ENCODE peak calls at places on chromosomes 7 and 10, in nine cellular contexts. One of them, this sample, is unnamed.

GRCh38 chr7:23539494-23539907 is 7.7 kb upstream of the TRA2A start:
- DNase-seq in right cardiac atrium: no peak
- DNase-seq in transverse colon: no peak
- DNase-seq in lung: no peak
- DNase-seq in breast epithelium: no peak
- DNase-seq in esophagus muscularis mucosa: no peak
- DNase-seq in AG04450: no peak
- DNase-seq in ascending aorta: no peak
- DNase-seq in body of pancreas: no peak
- DNase-seq in this sample: no peak

GRCh38 chr7:6465862-6466261 is 18.1 kb upstream of the DAGLB start:
- DNase-seq in breast epithelium: no peak
- DNase-seq in right cardiac atrium: no peak
- DNase-seq in lung: no peak
- DNase-seq in AG04450: no peak
- DNase-seq in transverse colon: no peak
- DNase-seq in esophagus muscularis mucosa: no peak
- DNase-seq in body of pancreas: no peak
- DNase-seq in ascending aorta: no peak
- DNase-seq in this sample: no peak

GRCh38 chr7:155928583-155929145 is 116.4 kb upstream of the SHH start:
- DNase-seq in esophagus muscularis mucosa: no peak
- DNase-seq in body of pancreas: no peak
- DNase-seq in ascending aorta: peak; percentile 35
- DNase-seq in right cardiac atrium: no peak
- DNase-seq in lung: no peak
- DNase-seq in AG04450: no peak
- DNase-seq in breast epithelium: no peak
- DNase-seq in transverse colon: no peak
- DNase-seq in this sample: no peak

GRCh38 chr10:51103818-51104217 is 29.5 kb downstream of the PRKG1 start:
- DNase-seq in right cardiac atrium: no peak
- DNase-seq in body of pancreas: no peak
- DNase-seq in ascending aorta: no peak
- DNase-seq in transverse colon: no peak
- DNase-seq in esophagus muscularis mucosa: no peak
- DNase-seq in AG04450: no peak
- DNase-seq in breast epithelium: no peak
- DNase-seq in lung: no peak
- DNase-seq in this sample: no peak

GRCh38 chr7:94405506-94405905 is 10.8 kb downstream of the COL1A2 start:
- DNase-seq in right cardiac atrium: no peak
- DNase-seq in breast epithelium: no peak
- DNase-seq in lung: no peak
- DNase-seq in body of pancreas: no peak
- DNase-seq in ascending aorta: no peak
- DNase-seq in transverse colon: no peak
- DNase-seq in AG04450: no peak
- DNase-seq in esophagus muscularis mucosa: no peak
- DNase-seq in this sample: no peak

GRCh38 chr10:24119919-24120318 is 89.0 kb upstream of the KIAA1217 start:
- DNase-seq in lung: no peak
- DNase-seq in body of pancreas: no peak
- DNase-seq in right cardiac atrium: no peak
- DNase-seq in ascending aorta: no peak
- DNase-seq in esophagus muscularis mucosa: no peak
- DNase-seq in transverse colon: no peak
- DNase-seq in breast epithelium: no peak
- DNase-seq in AG04450: no peak
- DNase-seq in this sample: no peak

GRCh38 chr7:72032934-72033333 is 379.2 kb downstream of the CALN1 start:
- DNase-seq in body of pancreas: no peak
- DNase-seq in right cardiac atrium: no peak
- DNase-seq in transverse colon: no peak
- DNase-seq in breast epithelium: no peak
- DNase-seq in AG04450: no peak
- DNase-seq in ascending aorta: peak; percentile 5
- DNase-seq in lung: no peak
- DNase-seq in esophagus muscularis mucosa: no peak
- DNase-seq in this sample: no peak

GRCh38 chr7:155297517-155298287 is at the start of gene INSIG1:
- DNase-seq in AG04450: peak; percentile 77
- DNase-seq in esophagus muscularis mucosa: peak; percentile 96
- DNase-seq in breast epithelium: peak; percentile 89
- DNase-seq in ascending aorta: peak; percentile 96
- DNase-seq in body of pancreas: peak; percentile 94
- DNase-seq in right cardiac atrium: peak; percentile 97
- DNase-seq in lung: peak; percentile 90
- DNase-seq in transverse colon: peak; percentile 95
- DNase-seq in this sample: peak; percentile 88

GRCh38 chr10:69337312-69338132 is 59.2 kb downstream of the HK1 start:
- DNase-seq in AG04450: peak; percentile 34
- DNase-seq in ascending aorta: no peak
- DNase-seq in transverse colon: no peak
- DNase-seq in right cardiac atrium: peak; percentile 87
- DNase-seq in body of pancreas: no peak
- DNase-seq in lung: peak; percentile 59
- DNase-seq in breast epithelium: no peak
- DNase-seq in esophagus muscularis mucosa: no peak
- DNase-seq in this sample: no peak

GRCh38 chr10:104650072-104650471 is 9.0 kb downstream of the SORCS3 start:
- DNase-seq in body of pancreas: no peak
- DNase-seq in transverse colon: no peak
- DNase-seq in lung: no peak
- DNase-seq in esophagus muscularis mucosa: no peak
- DNase-seq in AG04450: no peak
- DNase-seq in breast epithelium: no peak
- DNase-seq in right cardiac atrium: no peak
- DNase-seq in ascending aorta: no peak
- DNase-seq in this sample: no peak

GRCh38 chr10:38102889-38103288 is 8.8 kb downstream of the ZNF37A start:
- DNase-seq in ascending aorta: no peak
- DNase-seq in esophagus muscularis mucosa: no peak
- DNase-seq in breast epithelium: no peak
- DNase-seq in AG04450: no peak
- DNase-seq in transverse colon: no peak
- DNase-seq in lung: no peak
- DNase-seq in right cardiac atrium: no peak
- DNase-seq in body of pancreas: no peak
- DNase-seq in this sample: no peak

DNA sequence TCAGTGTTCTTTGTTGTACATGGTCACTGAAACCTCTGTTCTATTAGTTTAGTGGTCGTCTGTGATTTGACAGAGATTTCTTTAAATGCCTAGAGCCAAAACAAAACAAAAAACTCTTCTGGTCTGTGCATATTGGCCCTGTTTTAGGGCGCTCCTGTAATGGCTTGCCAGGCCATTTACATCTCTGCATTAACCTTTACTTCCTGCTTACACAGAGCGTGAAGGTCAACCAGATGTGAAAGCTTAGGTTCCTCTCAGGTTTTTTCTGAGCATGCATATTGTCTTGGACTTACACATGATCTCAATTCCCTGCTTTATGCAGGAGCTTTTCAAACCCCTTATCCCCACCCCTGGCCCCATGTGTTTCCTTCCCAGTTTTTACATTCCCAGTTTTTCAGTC is 9.6 kb downstream of the ZNF37A start:
- DNase-seq in esophagus muscularis mucosa: no peak
- DNase-seq in AG04450: no peak
- DNase-seq in lung: no peak
- DNase-seq in body of pancreas: no peak
- DNase-seq in breast epithelium: no peak
- DNase-seq in right cardiac atrium: no peak
- DNase-seq in transverse colon: no peak
- DNase-seq in ascending aorta: no peak
- DNase-seq in this sample: no peak
- H3K9me3 ChIP-seq in esophagus muscularis mucosa: peaks cover 11% of the 10 kb centered on the region
- H3K9me3 ChIP-seq in AG04450: peaks cover 10% of the 10 kb centered on the region
- H3K9me3 ChIP-seq in lung: peaks cover 3% of the 10 kb centered on the region
- H3K9me3 ChIP-seq in body of pancreas: no peaks in the 10 kb centered on the region
- H3K9me3 ChIP-seq in breast epithelium: peaks cover 74% of the 10 kb centered on the region
- H3K9me3 ChIP-seq in right cardiac atrium: peaks cover 6% of the 10 kb centered on the region
- H3K9me3 ChIP-seq in transverse colon: peaks cover 72% of the 10 kb centered on the region
- H3K9me3 ChIP-seq in ascending aorta: peaks cover 97% of the 10 kb centered on the region
- H3K9me3 ChIP-seq in this sample: peaks cover 11% of the 10 kb centered on the region

GRCh38 chr10:133442191-133442966 is 11.4 kb upstream of the SCART1 start:
- DNase-seq in breast epithelium: peak; percentile 48
- DNase-seq in lung: peak; percentile 26
- DNase-seq in transverse colon: no peak
- DNase-seq in AG04450: no peak
- DNase-seq in esophagus muscularis mucosa: peak; percentile 62
- DNase-seq in ascending aorta: peak; percentile 55
- DNase-seq in body of pancreas: no peak
- DNase-seq in right cardiac atrium: no peak
- DNase-seq in this sample: no peak

GRCh38 chr10:133441780-133442179 is 12.0 kb upstream of the SCART1 start:
- DNase-seq in right cardiac atrium: no peak
- DNase-seq in breast epithelium: peak; percentile 19
- DNase-seq in ascending aorta: no peak
- DNase-seq in body of pancreas: no peak
- DNase-seq in AG04450: no peak
- DNase-seq in esophagus muscularis mucosa: peak; percentile 68
- DNase-seq in transverse colon: no peak
- DNase-seq in lung: peak; percentile 22
- DNase-seq in this sample: no peak

GRCh38 chr10:133438711-133439273 is 14.4 kb upstream of the SPRN start:
- DNase-seq in ascending aorta: no peak
- DNase-seq in esophagus muscularis mucosa: peak; percentile 47
- DNase-seq in lung: peak; percentile 26
- DNase-seq in right cardiac atrium: peak; percentile 28
- DNase-seq in breast epithelium: no peak
- DNase-seq in body of pancreas: no peak
- DNase-seq in transverse colon: no peak
- DNase-seq in AG04450: no peak
- DNase-seq in this sample: no peak

GRCh38 chr10:133440633-133441285 is 13.0 kb upstream of the SCART1 start:
- DNase-seq in breast epithelium: no peak
- DNase-seq in body of pancreas: no peak
- DNase-seq in lung: peak; percentile 20
- DNase-seq in transverse colon: no peak
- DNase-seq in right cardiac atrium: peak; percentile 22
- DNase-seq in AG04450: no peak
- DNase-seq in esophagus muscularis mucosa: peak; percentile 68
- DNase-seq in ascending aorta: no peak
- DNase-seq in this sample: no peak

DNA sequence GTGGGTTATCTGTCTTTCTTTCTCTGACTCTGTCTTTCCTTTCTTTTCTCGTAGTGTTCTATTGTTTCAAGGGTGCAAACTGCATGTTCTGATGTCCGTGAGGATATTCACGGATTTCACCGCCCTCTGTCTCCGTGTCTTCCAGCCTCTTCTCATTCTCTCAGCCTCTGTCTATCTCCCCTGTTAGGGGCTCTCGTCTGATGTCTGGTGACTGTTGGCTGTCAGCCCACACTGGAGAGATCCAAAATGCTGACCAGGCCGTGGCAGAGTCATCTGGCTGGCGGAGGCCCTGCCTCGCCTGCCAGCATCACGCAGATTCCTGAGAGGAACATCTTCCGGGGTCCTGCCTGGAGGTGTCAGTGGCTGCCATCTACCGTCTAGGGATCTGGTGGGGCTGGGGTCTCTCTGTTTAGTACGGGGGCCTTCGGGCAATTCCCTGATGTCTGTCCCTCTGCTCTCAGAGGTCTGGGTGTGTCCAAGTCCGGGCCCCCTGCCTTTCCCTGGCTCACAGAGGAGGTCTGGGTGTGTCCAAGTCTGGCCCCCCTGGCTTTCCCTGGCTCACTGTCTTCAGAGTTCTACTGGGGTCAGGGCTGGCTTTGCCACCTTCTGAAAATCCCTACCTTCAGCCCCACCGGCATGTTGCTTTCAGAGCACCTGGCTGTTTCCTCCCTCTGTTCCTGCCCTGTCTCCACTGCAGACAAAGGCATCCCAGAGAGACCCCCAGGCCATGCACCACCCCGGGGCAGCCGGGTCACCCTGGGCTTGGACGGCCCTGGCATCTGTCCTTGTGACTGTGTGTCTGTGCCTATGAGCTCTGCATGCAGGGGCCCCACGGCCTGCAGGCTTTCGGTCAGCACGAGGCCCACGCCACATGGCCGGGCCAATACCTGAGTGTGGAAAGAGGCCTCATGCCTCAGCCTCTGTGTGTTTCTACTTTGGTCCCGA is 14.0 kb upstream of the SCART1 start:
- DNase-seq in transverse colon: no peak
- DNase-seq in breast epithelium: peak; percentile 47
- DNase-seq in ascending aorta: peak; percentile 53
- DNase-seq in AG04450: no peak
- DNase-seq in lung: peak; percentile 25
- DNase-seq in body of pancreas: no peak
- DNase-seq in esophagus muscularis mucosa: peak; percentile 66
- DNase-seq in right cardiac atrium: peak; percentile 41
- DNase-seq in this sample: no peak
- H3K9me3 ChIP-seq in transverse colon: no peaks in the 10 kb centered on the region
- H3K9me3 ChIP-seq in breast epithelium: no peaks in the 10 kb centered on the region
- H3K9me3 ChIP-seq in ascending aorta: no peaks in the 10 kb centered on the region
- H3K9me3 ChIP-seq in AG04450: peaks cover 7% of the 10 kb centered on the region
- H3K9me3 ChIP-seq in lung: no peaks in the 10 kb centered on the region
- H3K9me3 ChIP-seq in body of pancreas: no peaks in the 10 kb centered on the region
- H3K9me3 ChIP-seq in esophagus muscularis mucosa: no peaks in the 10 kb centered on the region
- H3K9me3 ChIP-seq in right cardiac atrium: no peaks in the 10 kb centered on the region
- H3K9me3 ChIP-seq in this sample: no peaks in the 10 kb centered on the region

GRCh38 chr7:157537056-157537455 is 200.3 kb downstream of the DNAJB6 start:
- DNase-seq in AG04450: no peak
- DNase-seq in ascending aorta: no peak
- DNase-seq in transverse colon: no peak
- DNase-seq in esophagus muscularis mucosa: no peak
- DNase-seq in breast epithelium: no peak
- DNase-seq in body of pancreas: peak; percentile 2
- DNase-seq in right cardiac atrium: no peak
- DNase-seq in lung: no peak
- DNase-seq in this sample: no peak
- H3K9me3 ChIP-seq in AG04450: peaks cover 55% of the 10 kb centered on the region
- H3K9me3 ChIP-seq in ascending aorta: peaks cover 10% of the 10 kb centered on the region
- H3K9me3 ChIP-seq in transverse colon: no peaks in the 10 kb centered on the region
- H3K9me3 ChIP-seq in esophagus muscularis mucosa: no peaks in the 10 kb centered on the region
- H3K9me3 ChIP-seq in breast epithelium: peaks cover 19% of the 10 kb centered on the region
- H3K9me3 ChIP-seq in body of pancreas: no peaks in the 10 kb centered on the region
- H3K9me3 ChIP-seq in right cardiac atrium: no peaks in the 10 kb centered on the region
- H3K9me3 ChIP-seq in lung: peaks cover under 1% of the 10 kb centered on the region
- H3K9me3 ChIP-seq in this sample: no peaks in the 10 kb centered on the region

GRCh38 chr7:56495165-56495564 is 378.9 kb upstream of the NUPR2 start:
- DNase-seq in AG04450: no peak
- DNase-seq in esophagus muscularis mucosa: peak; percentile 70
- DNase-seq in body of pancreas: no peak
- DNase-seq in breast epithelium: no peak
- DNase-seq in ascending aorta: no peak
- DNase-seq in transverse colon: no peak
- DNase-seq in lung: no peak
- DNase-seq in right cardiac atrium: no peak
- DNase-seq in this sample: no peak

GRCh38 chr7:56493196-56493595 is 377.0 kb upstream of the NUPR2 start:
- DNase-seq in esophagus muscularis mucosa: peak; percentile 37
- DNase-seq in body of pancreas: no peak
- DNase-seq in lung: no peak
- DNase-seq in ascending aorta: no peak
- DNase-seq in right cardiac atrium: no peak
- DNase-seq in transverse colon: no peak
- DNase-seq in AG04450: no peak
- DNase-seq in breast epithelium: no peak
- DNase-seq in this sample: no peak

GRCh38 chr7:56491636-56492425 is 375.6 kb upstream of the NUPR2 start:
- DNase-seq in right cardiac atrium: no peak
- DNase-seq in breast epithelium: no peak
- DNase-seq in ascending aorta: no peak
- DNase-seq in esophagus muscularis mucosa: peak; percentile 89
- DNase-seq in transverse colon: no peak
- DNase-seq in AG04450: no peak
- DNase-seq in body of pancreas: no peak
- DNase-seq in lung: no peak
- DNase-seq in this sample: no peak

GRCh38 chr7:56493704-56494450 is 377.7 kb upstream of the NUPR2 start:
- DNase-seq in ascending aorta: no peak
- DNase-seq in lung: no peak
- DNase-seq in right cardiac atrium: no peak
- DNase-seq in AG04450: no peak
- DNase-seq in esophagus muscularis mucosa: peak; percentile 81
- DNase-seq in breast epithelium: no peak
- DNase-seq in body of pancreas: no peak
- DNase-seq in transverse colon: no peak
- DNase-seq in this sample: no peak
- H3K9me3 ChIP-seq in ascending aorta: no peaks in the 10 kb centered on the region
- H3K9me3 ChIP-seq in lung: peaks cover 4% of the 10 kb centered on the region
- H3K9me3 ChIP-seq in right cardiac atrium: peaks cover 9% of the 10 kb centered on the region
- H3K9me3 ChIP-seq in AG04450: peaks cover 79% of the 10 kb centered on the region
- H3K9me3 ChIP-seq in esophagus muscularis mucosa: no peaks in the 10 kb centered on the region
- H3K9me3 ChIP-seq in breast epithelium: peaks cover 82% of the 10 kb centered on the region
- H3K9me3 ChIP-seq in body of pancreas: no peaks in the 10 kb centered on the region
- H3K9me3 ChIP-seq in transverse colon: peaks cover 3% of the 10 kb centered on the region
- H3K9me3 ChIP-seq in this sample: peaks cover 4% of the 10 kb centered on the region

This sample was measured in T-helper 17 cell.